ENCODE peak calls at places on chromosomes 12 and 14, in seven cellular contexts. I, M, P, C, V, L and W are unnamed samples.

GRCh38 chr12:84455598-84455997 is 457.0 kb downstream of the SLC6A15 start:
- DNase-seq in C (no peak), V (no peak), P (no peak), L (no peak), M (no peak), I (no peak), W (no peak)

GRCh38 chr14:76844223-76844622 is 18.0 kb downstream of the LRRC74A start:
- DNase-seq in P (peak), L (peak), M (peak), C (peak), I (peak), V (no peak), W (peak)

GRCh38 chr14:53927171-53927570 is 29.5 kb downstream of the BMP4 start:
- DNase-seq in L (no peak), V (no peak), C (no peak), P (no peak), I (no peak), M (no peak), W (no peak)

GRCh38 chr14:70642313-70643235 is 858 bp downstream of the TTC9 start:
- DNase-seq in V (no peak), M (no peak), P (no peak), L (no peak), I (no peak), C (no peak), W (peak)

GRCh38 chr12:112243255-112243965 is 118.0 kb downstream of the TRAFD1 start:
- DNase-seq in M (no peak), C (no peak), V (no peak), P (no peak), I (no peak), L (no peak), W (peak)

GRCh38 chr12:31206038-31206670 is 119.8 kb downstream of the SINHCAF start:
- DNase-seq in C (peak), I (peak), M (no peak), L (no peak), V (no peak), P (no peak), W (no peak)

GRCh38 chr12:47816646-47817271 is 2.9 kb downstream of the HDAC7 start:
- DNase-seq in M (no peak), P (peak), C (no peak), V (peak), I (no peak), L (no peak), W (peak)

GRCh38 chr14:80269338-80269935 is 58.1 kb upstream of the DIO2 start:
- DNase-seq in C (no peak), M (no peak), L (no peak), P (no peak), I (no peak), V (no peak), W (no peak)

GRCh38 chr12:88111074-88111652 is 30.7 kb downstream of the CEP290 start:
- DNase-seq in P (no peak), I (no peak), M (peak), V (no peak), L (no peak), C (peak), W (no peak)

DNA sequence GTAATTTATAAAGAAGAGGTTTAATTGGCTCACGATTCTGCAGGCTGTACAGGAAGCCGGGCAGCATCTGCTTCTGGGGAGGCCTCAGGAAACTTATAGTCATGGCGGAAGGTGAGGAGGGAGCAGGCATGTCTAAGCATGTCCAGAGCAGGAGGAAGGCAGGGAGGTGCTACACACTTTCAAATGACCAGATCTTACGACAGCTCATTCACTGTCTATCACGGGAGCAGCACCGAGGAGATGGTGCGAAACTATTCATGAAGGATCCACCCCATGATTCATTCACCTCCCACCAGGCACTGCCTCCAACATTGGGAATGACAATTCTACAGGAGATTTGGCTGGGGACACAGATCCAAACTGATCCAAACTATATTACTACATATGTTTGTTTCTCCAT is 10.0 kb downstream of the SFSWAP start:
- DNase-seq in P (no peak), L (no peak), C (no peak), M (no peak), I (no peak), V (no peak), W (no peak)
- H3K27ac ChIP-seq in P (no peak), L (no peak), C (peak), M (peak), I (no peak), V (no peak), W (no peak)

DNA sequence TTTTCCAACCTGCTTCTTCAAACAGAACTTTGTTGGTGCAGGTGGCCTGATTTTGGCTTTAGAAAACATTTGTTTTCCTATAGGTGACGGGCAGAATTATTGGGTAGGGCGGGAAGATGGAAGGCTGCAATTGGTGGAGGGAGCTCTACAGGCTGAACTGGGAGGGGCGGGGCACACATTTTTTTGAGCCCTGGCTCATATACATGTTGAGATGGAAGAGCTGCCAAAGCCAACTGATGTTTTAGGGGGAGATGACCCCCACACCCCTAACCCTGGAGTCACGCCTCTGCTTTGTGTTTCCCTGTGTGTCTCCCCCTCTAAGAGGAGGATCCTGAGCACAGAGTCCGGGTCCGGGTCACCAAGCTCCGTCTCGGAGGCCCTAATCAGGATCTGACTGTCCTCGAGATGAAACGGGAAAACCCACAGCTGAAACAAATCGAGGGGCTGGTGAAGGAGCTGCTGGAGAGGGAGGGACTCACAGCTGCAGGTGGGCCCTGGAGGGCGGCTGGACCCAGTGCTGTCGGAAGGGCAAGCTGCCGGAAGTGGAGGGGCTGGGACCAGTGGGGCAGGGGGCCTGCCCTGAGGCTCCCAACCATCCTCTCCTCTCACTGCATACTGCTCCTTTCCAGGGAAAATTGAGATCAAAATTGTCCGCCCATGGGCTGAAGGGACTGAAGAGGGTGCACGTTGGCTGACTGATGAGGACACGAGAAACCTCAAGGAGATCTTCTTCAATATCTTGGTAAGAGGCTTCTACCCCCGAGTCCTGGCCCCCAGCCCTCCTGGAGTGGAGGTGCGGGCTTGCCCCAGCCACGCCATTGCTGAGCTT is 18.6 kb downstream of the AGAP2 start:
- DNase-seq in I (no peak), L (no peak), C (no peak), V (no peak), M (no peak), P (no peak), W (no peak)
- TF ChIP-seq POLR2A in I (no peak), L (no peak), C (no peak), V (no peak), M (no peak), P (no peak), W (no peak)

GRCh38 chr12:124464062-124464461 is 103.3 kb downstream of the NCOR2 start:
- DNase-seq in L (no peak), P (no peak), V (no peak), C (no peak), I (no peak), M (no peak), W (peak)

GRCh38 chr12:124465473-124465872 is 101.9 kb downstream of the NCOR2 start:
- DNase-seq in L (no peak), P (no peak), V (no peak), I (no peak), M (no peak), C (no peak), W (no peak)

GRCh38 chr12:124469193-124469888 is 98.1 kb downstream of the NCOR2 start:
- DNase-seq in I (no peak), P (no peak), L (no peak), C (no peak), V (no peak), M (no peak), W (no peak)

GRCh38 chr12:124464830-124465229 is 102.6 kb downstream of the NCOR2 start:
- DNase-seq in C (no peak), I (no peak), V (no peak), P (no peak), M (no peak), L (no peak), W (no peak)

GRCh38 chr12:124466200-124467128 is 100.9 kb downstream of the NCOR2 start:
- DNase-seq in M (no peak), C (no peak), P (peak), L (no peak), I (no peak), V (peak), W (no peak)
- TF ChIP-seq CTCF in M (no peak), C (no peak), P (no peak), L (no peak), I (peak), V (peak), W (no peak)

DNA sequence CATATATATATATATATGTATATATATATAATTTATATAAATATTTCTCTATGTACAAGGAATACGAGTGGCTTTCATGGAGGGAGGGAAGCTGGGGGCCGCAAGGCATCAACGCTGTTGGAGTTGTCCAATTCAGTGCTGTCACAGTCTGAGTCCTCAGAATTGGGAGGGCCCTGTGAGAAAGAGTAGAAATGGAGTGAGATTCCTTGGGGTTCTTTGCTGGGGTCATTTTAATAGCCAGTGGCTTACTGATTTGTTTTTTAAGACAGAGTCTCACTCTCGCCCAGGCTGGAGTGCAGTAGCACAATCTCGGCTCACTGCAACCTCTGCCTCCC is 18.2 kb downstream of the MAP3K12 start:
- DNase-seq in P (no peak), C (no peak), I (no peak), M (no peak), L (no peak), V (no peak), W (no peak)
- H3K27ac ChIP-seq in P (no peak), C (no peak), I (no peak), M (no peak), L (peak), V (no peak), W (no peak)

GRCh38 chr14:93186961-93187360 is 1.8 kb downstream of the LYSET start:
- DNase-seq in C (no peak), V (no peak), I (no peak), L (no peak), M (no peak), P (no peak), W (no peak)

GRCh38 chr14:93186461-93186860 is 1.3 kb downstream of the LYSET start:
- DNase-seq in I (no peak), V (no peak), P (no peak), C (no peak), L (no peak), M (no peak), W (no peak)

GRCh38 chr14:93183596-93184317 is 940 bp downstream of the MOAP1 start:
- DNase-seq in I (no peak), L (no peak), M (no peak), P (no peak), C (no peak), V (no peak), W (peak)

GRCh38 chr14:93185333-93185688 is 194 bp downstream of the LYSET start:
- DNase-seq in L (no peak), P (no peak), M (no peak), C (no peak), V (no peak), I (no peak), W (no peak)

GRCh38 chr14:93184391-93185332 is at the start of the genes LYSET and MOAP1:
- DNase-seq in M (peak), V (peak), C (no peak), L (peak), I (peak), P (peak), W (peak)
- TF ChIP-seq POLR2A in M (peak), V (peak), C (peak), L (peak), I (peak), P (peak), W (peak)

DNA sequence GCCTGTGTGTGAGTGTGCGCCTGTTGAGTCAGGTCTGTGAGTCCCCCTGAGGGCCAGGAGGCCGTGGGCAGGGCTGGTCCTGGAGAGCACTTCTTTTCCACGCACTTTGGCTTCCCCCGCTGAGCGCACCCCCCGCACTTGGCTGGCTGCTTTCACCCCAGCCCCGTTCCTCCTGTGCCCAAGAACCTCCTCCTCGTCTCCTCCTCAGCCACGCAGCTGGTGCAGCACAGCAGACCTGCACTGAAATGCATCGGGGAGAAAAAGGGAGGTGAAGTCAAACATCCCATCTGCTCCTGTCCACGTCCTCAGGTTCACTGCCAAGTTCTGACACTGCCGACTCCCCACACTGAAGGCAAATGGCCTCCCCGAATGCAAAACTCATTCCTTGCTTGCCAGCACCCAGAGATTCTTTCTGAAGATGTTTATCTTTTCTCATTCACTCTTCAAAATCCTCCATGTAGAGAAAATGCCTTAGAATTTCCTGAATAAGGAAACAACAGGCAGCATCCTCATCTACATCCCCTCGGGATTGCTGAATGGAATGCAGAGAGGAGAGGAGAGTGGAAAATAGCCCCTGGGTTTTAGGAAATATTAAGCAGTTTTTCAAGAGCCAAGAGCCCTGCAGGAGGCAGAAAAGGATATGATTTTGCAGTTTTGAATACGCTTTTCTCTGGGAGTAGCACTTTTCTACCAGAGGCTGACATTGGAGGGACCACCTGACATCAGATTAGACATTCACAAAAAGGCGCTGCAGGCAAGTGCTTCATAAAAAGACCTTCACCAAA is 362.5 kb upstream of the SFSWAP start:
- DNase-seq in I (no peak), P (no peak), M (no peak), V (no peak), C (no peak), L (no peak), W (no peak)
- TF ChIP-seq CTCF in I (no peak), P (no peak), M (no peak), V (no peak), C (no peak), L (no peak), W (no peak)

DNA sequence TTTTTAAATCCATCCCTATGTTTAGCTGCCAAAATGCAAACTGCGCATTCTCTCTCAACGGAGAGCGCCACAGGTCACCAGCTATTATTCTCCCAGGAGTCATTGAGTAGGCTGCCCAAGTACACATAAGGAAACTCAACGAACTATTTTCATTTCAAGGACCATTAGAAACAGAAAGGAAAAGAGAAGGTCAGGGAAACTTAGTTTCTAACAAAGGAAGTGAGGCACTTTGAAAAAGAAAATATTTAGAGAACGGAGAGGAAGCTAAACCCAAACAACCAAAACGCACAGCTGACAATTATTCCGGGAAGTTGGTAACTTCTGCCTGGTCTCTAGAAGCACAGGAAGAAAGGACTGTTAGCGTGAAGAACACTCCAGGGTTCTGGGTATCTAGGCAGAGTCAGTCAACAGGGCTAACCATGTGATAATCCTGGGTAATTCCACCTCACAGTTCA is 23.5 kb downstream of the GPHB5 start:
- DNase-seq in L (no peak), P (no peak), M (no peak), V (no peak), C (no peak), I (no peak), W (peak)
- H3K27ac ChIP-seq in L (peak), P (no peak), M (no peak), V (peak), C (no peak), I (no peak), W (peak)

GRCh38 chr14:25032092-25032784 is 17.7 kb downstream of the STXBP6 start:
- DNase-seq in L (no peak), V (no peak), C (no peak), M (no peak), I (no peak), P (no peak), W (no peak)
- TF ChIP-seq POLR2A in L (no peak), V (no peak), C (no peak), M (no peak), I (no peak), P (no peak), W (no peak)

DNA sequence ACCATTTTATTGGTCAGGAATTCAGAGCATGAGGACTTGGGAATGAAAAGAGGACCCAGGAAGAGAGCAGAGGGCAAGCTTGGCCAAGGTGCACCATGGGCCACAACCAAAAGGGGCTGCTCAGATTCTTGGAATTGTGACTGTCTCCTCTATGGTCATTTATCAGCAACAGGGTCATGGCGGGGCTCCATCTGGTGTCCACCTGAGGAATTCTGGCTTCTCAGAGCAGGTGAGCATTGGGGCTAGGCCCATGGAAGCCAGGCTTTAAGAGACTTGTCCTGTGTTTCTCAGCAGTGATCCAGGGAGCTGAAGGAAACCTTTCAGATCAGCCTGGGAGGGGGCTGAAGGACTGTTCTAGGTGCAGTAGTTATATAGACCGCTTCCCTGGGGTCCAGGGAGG is 2.6 kb upstream of the RIN3 start:
- DNase-seq in L (no peak), P (no peak), V (no peak), I (no peak), M (no peak), C (peak), W (no peak)
- TF ChIP-seq CTCF in L (no peak), P (no peak), V (no peak), I (no peak), M (no peak), C (peak), W (no peak)